ENCODE peak calls at places on chromosomes 6 and 20, in six cellular contexts. W is fibroblast of mammary gland, L is activated B cell treated with CpG ODN at 0.5 μM for 24 hours, K is heart right ventricle, V is mammary epithelial cell, G is AG09309. J is an unnamed sample.

GRCh38 chr20:44704551-44704971 is 10.6 kb upstream of the CCN5 start:
- DNase-seq in W (peak), L (no peak), K (no peak), V (no peak), G (peak), J (no peak)

GRCh38 chr6:1942834-1943233 is 302.6 kb downstream of the GMDS start:
- DNase-seq in W (no peak), L (no peak), K (no peak), V (no peak), G (no peak), J (no peak)

GRCh38 chr6:158168054-158168303 is at the start of gene SERAC1:
- DNase-seq in W (no peak), L (no peak), K (no peak), V (no peak), G (no peak), J (no peak)

GRCh38 chr6:106324726-106325335 is 729 bp downstream of the ATG5 start:
- DNase-seq in W (peak), L (no peak), K (no peak), V (no peak), G (no peak), J (no peak)

GRCh38 chr6:140316966-140317365 is 942.5 kb upstream of the CITED2 start:
- DNase-seq in W (no peak), L (no peak), K (no peak), V (no peak), G (no peak), J (no peak)

GRCh38 chr6:148969679-148970078 is 222.8 kb downstream of the UST start:
- DNase-seq in W (peak), L (no peak), K (peak), V (no peak), G (no peak), J (no peak)

GRCh38 chr6:169070506-169071176 is 183.0 kb downstream of the THBS2 start:
- DNase-seq in W (peak), L (no peak), K (peak), V (peak), G (peak), J (no peak)

GRCh38 chr20:10433623-10434466 is at the start of gene MKKS:
- DNase-seq in W (peak), L (peak), K (peak), V (peak), G (peak), J (peak)

GRCh38 chr20:56730003-56730402 is 100.9 kb downstream of the TFAP2C start:
- DNase-seq in W (no peak), L (no peak), K (no peak), V (no peak), G (no peak), J (no peak)

GRCh38 chr6:155154158-155154830 is 109.5 kb upstream of the CLDN20 start:
- DNase-seq in W (peak), L (no peak), K (no peak), V (peak), G (peak), J (no peak)

GRCh38 chr6:167105060-167105459 is 17.8 kb upstream of the CCR6 start:
- DNase-seq in W (no peak), L (no peak), K (no peak), V (no peak), G (no peak), J (no peak)

DNA sequence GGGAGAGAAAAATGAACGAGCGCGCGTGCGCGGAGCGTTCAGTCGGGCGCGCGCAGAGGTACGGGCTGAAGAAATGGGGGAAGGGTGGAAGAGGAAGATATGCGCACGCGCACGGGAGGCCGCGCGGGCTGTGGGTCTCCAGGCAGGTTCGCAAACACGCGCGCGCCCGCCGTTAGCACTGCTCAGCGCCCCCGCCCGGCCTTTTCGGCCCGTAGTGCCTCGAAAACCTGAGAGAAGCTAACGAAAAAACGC is 393 bp downstream of the BCLAF1 start:
- DNase-seq in W (peak), L (peak), K (peak), V (peak), G (peak), J (peak)
- TF ChIP-seq CTCF in W (no peak), L (no peak), K (no peak), V (no peak), G (no peak), J (no peak)

GRCh38 chr6:110815260-110816109 is at the start of gene CDK19:
- DNase-seq in W (peak), L (peak), K (peak), V (peak), G (peak), J (peak)

GRCh38 chr6:110814488-110815259 is 595 bp downstream of the CDK19 start:
- DNase-seq in W (peak), L (peak), K (peak), V (peak), G (no peak), J (peak)

GRCh38 chr6:110813813-110814487 is 1.3 kb downstream of the CDK19 start:
- DNase-seq in W (peak), L (no peak), K (no peak), V (peak), G (no peak), J (no peak)

GRCh38 chr6:110812719-110813118 is 2.5 kb downstream of the CDK19 start:
- DNase-seq in W (no peak), L (no peak), K (no peak), V (no peak), G (no peak), J (no peak)

GRCh38 chr6:110813338-110813737 is 1.9 kb downstream of the CDK19 start:
- DNase-seq in W (no peak), L (no peak), K (no peak), V (no peak), G (no peak), J (no peak)
- TF ChIP-seq CTCF in W (no peak), L (no peak), K (no peak), V (no peak), G (no peak), J (no peak)

DNA sequence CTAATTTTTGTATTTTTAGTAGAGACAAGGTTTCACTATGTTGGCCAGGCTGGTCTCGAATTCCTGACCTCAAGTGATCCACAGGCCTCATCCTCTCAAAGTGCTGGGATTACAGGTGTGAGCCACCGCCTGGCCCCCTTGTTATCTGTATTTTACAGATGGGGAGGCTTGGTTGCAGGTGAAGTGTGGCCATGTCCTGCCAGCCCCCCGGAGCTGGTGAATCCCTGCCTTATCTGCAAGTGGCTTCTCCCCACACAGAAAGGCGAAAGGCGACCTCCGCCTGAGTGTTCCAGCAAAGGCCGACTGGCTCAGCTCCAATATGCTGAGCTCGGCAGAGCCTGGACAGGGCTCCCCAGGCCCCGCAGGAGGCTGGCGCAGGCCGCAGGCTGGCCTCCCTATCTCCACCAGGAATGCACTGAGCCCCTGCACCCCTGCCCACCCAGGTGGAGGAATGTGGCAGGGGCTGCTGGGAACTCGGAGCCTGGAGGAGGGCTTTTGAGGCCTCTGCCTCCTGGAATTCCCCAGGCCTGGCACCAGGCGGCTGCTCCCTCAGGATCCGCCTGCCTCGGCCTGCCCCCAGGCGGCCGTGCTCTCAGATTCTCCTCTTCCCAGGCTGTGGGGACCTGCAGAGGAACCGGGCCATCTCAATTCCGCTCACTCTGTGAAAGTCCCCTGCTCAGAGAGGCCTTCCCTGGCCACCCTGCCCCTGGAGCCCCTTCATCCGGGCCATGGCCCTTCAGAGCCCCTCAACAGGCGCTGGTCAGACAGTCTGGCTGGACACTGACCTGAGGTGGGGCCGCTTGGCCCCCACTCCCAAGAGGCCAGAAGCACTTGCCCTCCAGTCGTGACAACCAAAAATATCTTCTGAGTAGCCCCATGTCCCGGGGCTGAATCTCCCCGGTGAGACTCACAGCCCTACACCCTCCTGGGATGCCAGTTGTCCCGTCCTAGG is 9.3 kb upstream of the LAMA5 start:
- DNase-seq in W (peak), L (no peak), K (peak), V (peak), G (no peak), J (peak)
- TF ChIP-seq CTCF in W (peak), L (no peak), K (peak), V (peak), G (peak), J (peak)

GRCh38 chr6:163659807-163660206 is 245.3 kb downstream of the QKI start:
- DNase-seq in W (no peak), L (no peak), K (no peak), V (no peak), G (no peak), J (no peak)
- TF ChIP-seq CTCF in W (no peak), L (no peak), K (no peak), V (no peak), G (no peak), J (no peak)

DNA sequence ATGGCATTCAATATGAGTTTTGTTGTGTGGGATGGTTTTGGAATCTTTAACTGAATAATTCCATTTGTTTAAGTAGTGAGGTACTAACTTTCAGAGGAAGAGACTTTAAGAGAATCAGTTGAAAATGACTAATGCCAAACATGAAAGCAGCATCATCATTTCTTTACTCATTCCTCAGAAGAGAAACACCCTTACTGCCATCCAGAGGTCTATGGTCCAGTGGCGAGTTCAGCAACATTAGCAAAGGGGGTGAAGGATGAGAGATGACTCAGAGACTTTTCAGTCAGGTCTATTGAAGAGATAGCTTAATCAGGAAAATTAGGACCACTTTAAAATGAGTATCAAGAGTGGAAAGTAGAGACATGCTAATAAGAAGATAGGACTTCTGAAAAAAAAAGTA is 118.8 kb downstream of the COL19A1 start:
- DNase-seq in W (peak), L (no peak), K (no peak), V (peak), G (no peak), J (no peak)
- TF ChIP-seq CTCF in W (no peak), L (no peak), K (no peak), V (no peak), G (no peak), J (no peak)

GRCh38 chr6:28980797-28981390 is 24.2 kb downstream of the ZNF311 start:
- DNase-seq in W (peak), L (no peak), K (no peak), V (peak), G (no peak), J (peak)
- TF ChIP-seq CTCF in W (peak), L (no peak), K (no peak), V (peak), G (peak), J (peak)

GRCh38 chr20:62902926-62903615 is 23.2 kb downstream of the DIDO1 start:
- DNase-seq in W (peak), L (no peak), K (no peak), V (peak), G (no peak), J (no peak)
- TF ChIP-seq CTCF in W (no peak), L (no peak), K (no peak), V (no peak), G (no peak), J (no peak)

DNA sequence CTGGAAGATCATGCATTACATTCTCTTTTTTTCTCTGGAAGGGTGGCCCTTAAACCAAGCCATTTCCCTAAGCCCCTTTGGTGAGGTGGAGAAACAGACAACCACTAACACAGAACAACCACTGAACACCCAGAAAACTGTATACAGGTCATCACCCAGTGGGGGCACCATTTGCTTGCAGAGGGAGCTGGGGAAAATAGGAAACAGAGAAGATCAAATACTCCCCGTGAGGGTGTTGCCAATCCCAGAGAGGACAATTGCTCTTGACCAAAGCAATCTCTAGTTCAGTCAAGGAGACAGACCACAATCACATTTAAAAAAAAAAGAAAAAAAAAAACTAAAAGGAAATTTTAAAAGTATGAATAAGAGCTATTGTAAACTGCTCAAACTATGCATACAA is 865 bp upstream of the DAAM2 start:
- DNase-seq in W (peak), L (no peak), K (no peak), V (no peak), G (no peak), J (no peak)
- TF ChIP-seq CTCF in W (peak), L (no peak), K (peak), V (no peak), G (peak), J (no peak)

J was measured in progenitor cell of endocrine pancreas.